ENCODE peak calls at places on chromosome 11, in six cellular contexts. O is heart left ventricle, W is tibial nerve, G is psoas muscle, F is sigmoid colon, X is H1. S is an unnamed sample.

GRCh38 chr11:111352235-111352746 is 26.8 kb downstream of the POU2AF1 start:
- DNase-seq in O (no peak), W (no peak), G (no peak), F (no peak), X (no peak), S (no peak)

GRCh38 chr11:2839395-2839941 is 46.1 kb downstream of the CDKN1C start:
- DNase-seq in O (peak; percentile 55), W (no peak), G (peak; percentile 52), F (no peak), X (no peak), S (no peak)

GRCh38 chr11:123654566-123655081 is at the start of gene SCN3B:
- DNase-seq in O (peak; percentile 75), W (no peak), G (peak; percentile 86), F (peak; percentile 71), X (peak; percentile 91), S (peak; percentile 86)

GRCh38 chr11:100467821-100468508 is 219.1 kb upstream of the ARHGAP42 start:
- DNase-seq in O (no peak), W (no peak), G (no peak), F (no peak), X (no peak), S (no peak)

GRCh38 chr11:92048415-92048814 is 176.2 kb upstream of the FAT3 start:
- DNase-seq in O (no peak), W (no peak), G (no peak), F (no peak), X (no peak), S (no peak)

GRCh38 chr11:120645639-120646038 is 134.1 kb downstream of the GRIK4 start:
- DNase-seq in O (no peak), W (no peak), G (no peak), F (no peak), X (peak; percentile 90), S (no peak)

GRCh38 chr11:134120921-134121526 is 52.2 kb downstream of the JAM3 start:
- DNase-seq in O (peak; percentile 30), W (peak; percentile 39), G (no peak), F (peak; percentile 75), X (no peak), S (no peak)

GRCh38 chr11:72924568-72925190 is 110.5 kb downstream of the ATG16L2 start:
- DNase-seq in O (no peak), W (no peak), G (no peak), F (no peak), X (no peak), S (no peak)

GRCh38 chr11:131977854-131978253 is 607.4 kb downstream of the NTM start:
- DNase-seq in O (no peak), W (no peak), G (no peak), F (no peak), X (no peak), S (no peak)

GRCh38 chr11:70128435-70128906 is 50.4 kb downstream of the ANO1 start:
- DNase-seq in O (no peak), W (no peak), G (no peak), F (no peak), X (no peak), S (no peak)
- TF ChIP-seq CTCF in O (no peak), W (no peak), G (no peak), F (no peak), X (no peak), S (no peak)

GRCh38 chr11:122293298-122294023 is 177.4 kb upstream of the BLID start:
- DNase-seq in O (no peak), W (no peak), G (no peak), F (no peak), X (no peak), S (no peak)
- TF ChIP-seq CTCF in O (peak; percentile 43), W (no peak), G (peak; percentile 13), F (no peak), X (peak; percentile 44), S (no peak)

GRCh38 chr11:119018074-119018938 is at the start of the genes RPS25 and TRAPPC4:
- DNase-seq in O (peak; percentile 96), W (peak; percentile 92), G (peak; percentile 97), F (peak; percentile 98), X (peak; percentile 90), S (peak; percentile 90)
- TF ChIP-seq CTCF in O (no peak), W (peak; percentile 20), G (no peak), F (no peak), X (no peak), S (no peak)

GRCh38 chr11:36056160-36056751 is 112.4 kb downstream of the LDLRAD3 start:
- DNase-seq in O (no peak), W (no peak), G (no peak), F (no peak), X (peak; percentile 74), S (peak; percentile 27)
- TF ChIP-seq CTCF in O (peak; percentile 40), W (peak; percentile 12), G (peak; percentile 35), F (no peak), X (peak; percentile 85), S (peak; percentile 55)

GRCh38 chr11:86919557-86920210 is 35.5 kb downstream of the FZD4 start:
- DNase-seq in O (no peak), W (peak; percentile 43), G (no peak), F (no peak), X (no peak), S (no peak)
- TF ChIP-seq CTCF in O (peak; percentile 64), W (peak; percentile 77), G (peak; percentile 58), F (peak; percentile 40), X (peak; percentile 79), S (peak; percentile 46)

GRCh38 chr11:65182258-65183170 is 786 bp downstream of the CAPN1 start:
- DNase-seq in O (peak; percentile 60), W (peak; percentile 16), G (no peak), F (peak; percentile 77), X (no peak), S (no peak)
- TF ChIP-seq CTCF in O (no peak), W (no peak), G (no peak), F (no peak), X (no peak), S (no peak)

DNA sequence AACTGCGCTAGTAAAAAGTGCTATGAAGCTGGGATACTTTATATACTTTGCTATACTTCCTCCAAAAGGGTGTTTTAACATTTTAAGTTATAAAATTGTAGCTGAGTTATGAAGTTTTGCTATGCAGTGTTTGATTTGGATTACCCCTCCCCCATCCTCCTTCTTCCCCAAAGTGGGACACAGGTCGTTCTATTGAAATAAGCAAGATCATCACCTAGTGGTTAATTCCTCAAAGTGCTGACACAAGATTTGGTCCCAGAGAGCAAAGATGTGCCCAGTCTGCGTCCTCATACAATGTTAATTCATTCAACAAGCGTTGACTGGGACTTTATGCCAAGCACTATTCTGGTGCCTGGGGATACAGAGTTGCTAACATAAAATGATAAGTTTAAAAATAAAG is 78.5 kb downstream of the SPON1 start:
- DNase-seq in O (no peak), W (no peak), G (no peak), F (no peak), X (no peak), S (no peak)
- TF ChIP-seq CTCF in O (peak; percentile 7), W (no peak), G (no peak), F (peak; percentile 32), X (peak; percentile 55), S (peak; percentile 43)